ENCODE peak calls at places on chromosomes 2 and 18, in four cellular contexts. One of them, this sample, is unnamed.

GRCh38 chr2:39772086-39772811 is 6.8 kb downstream of the THUMPD2 start:
- DNase-seq in neuronal stem cell: no peak
- DNase-seq in left ventricle myocardium inferior: no peak
- DNase-seq in fibroblast of lung: peak; percentile 92
- DNase-seq in this sample: peak; percentile 75

GRCh38 chr2:25492726-25493125 is 151.0 kb upstream of the DNMT3A start:
- DNase-seq in fibroblast of lung: no peak
- DNase-seq in left ventricle myocardium inferior: no peak
- DNase-seq in neuronal stem cell: no peak
- DNase-seq in this sample: no peak

GRCh38 chr2:190365499-190366204 is 22.3 kb downstream of the INPP1 start:
- DNase-seq in left ventricle myocardium inferior: no peak
- DNase-seq in neuronal stem cell: no peak
- DNase-seq in fibroblast of lung: no peak
- DNase-seq in this sample: no peak

GRCh38 chr2:106579750-106580197 is 92.6 kb downstream of the CD8B2 start:
- DNase-seq in neuronal stem cell: no peak
- DNase-seq in left ventricle myocardium inferior: no peak
- DNase-seq in fibroblast of lung: no peak
- DNase-seq in this sample: no peak

GRCh38 chr18:6954501-6954900 is 163.1 kb downstream of the LAMA1 start:
- DNase-seq in fibroblast of lung: no peak
- DNase-seq in left ventricle myocardium inferior: no peak
- DNase-seq in neuronal stem cell: no peak
- DNase-seq in this sample: no peak

GRCh38 chr2:12710301-12710700 is 6.4 kb upstream of the TRIB2 start:
- DNase-seq in fibroblast of lung: no peak
- DNase-seq in left ventricle myocardium inferior: no peak
- DNase-seq in neuronal stem cell: no peak
- DNase-seq in this sample: no peak

GRCh38 chr2:31168291-31168690 is 30.1 kb upstream of the GALNT14 start:
- DNase-seq in neuronal stem cell: no peak
- DNase-seq in fibroblast of lung: no peak
- DNase-seq in left ventricle myocardium inferior: no peak
- DNase-seq in this sample: peak; percentile 40

GRCh38 chr2:200653021-200653420 is 67.2 kb downstream of the AOX1 start:
- DNase-seq in fibroblast of lung: no peak
- DNase-seq in neuronal stem cell: no peak
- DNase-seq in left ventricle myocardium inferior: no peak
- DNase-seq in this sample: no peak

GRCh38 chr2:227134591-227134990 is 29.4 kb downstream of the COL4A4 start:
- DNase-seq in neuronal stem cell: no peak
- DNase-seq in left ventricle myocardium inferior: no peak
- DNase-seq in fibroblast of lung: peak; percentile 25
- DNase-seq in this sample: no peak

GRCh38 chr2:92073815-92074548 is 2797.2 kb upstream of the TEKT4 start:
- DNase-seq in neuronal stem cell: no peak
- DNase-seq in fibroblast of lung: no peak
- DNase-seq in left ventricle myocardium inferior: no peak
- DNase-seq in this sample: no peak

GRCh38 chr2:41856946-41857345 is 190.9 kb upstream of the PKDCC start:
- DNase-seq in fibroblast of lung: no peak
- DNase-seq in neuronal stem cell: no peak
- DNase-seq in left ventricle myocardium inferior: no peak
- DNase-seq in this sample: no peak

GRCh38 chr2:9179572-9180201 is 26.9 kb upstream of the ASAP2 start:
- DNase-seq in left ventricle myocardium inferior: peak; percentile 45
- DNase-seq in fibroblast of lung: peak; percentile 95
- DNase-seq in neuronal stem cell: no peak
- DNase-seq in this sample: peak; percentile 99

GRCh38 chr18:37565985-37566478 is 434 bp upstream of the CELF4 start:
- DNase-seq in fibroblast of lung: peak; percentile 23
- DNase-seq in neuronal stem cell: peak; percentile 63
- DNase-seq in left ventricle myocardium inferior: peak; percentile 54
- DNase-seq in this sample: peak; percentile 68

GRCh38 chr2:120480903-120481445 is 135.0 kb downstream of the INHBB start:
- DNase-seq in neuronal stem cell: no peak
- DNase-seq in fibroblast of lung: no peak
- DNase-seq in left ventricle myocardium inferior: no peak
- DNase-seq in this sample: no peak

GRCh38 chr18:7980661-7981060 is 413.5 kb downstream of the PTPRM start:
- DNase-seq in left ventricle myocardium inferior: no peak
- DNase-seq in fibroblast of lung: no peak
- DNase-seq in neuronal stem cell: no peak
- DNase-seq in this sample: no peak

GRCh38 chr2:1231664-1232063 is 181.6 kb upstream of the TPO start:
- DNase-seq in fibroblast of lung: no peak
- DNase-seq in left ventricle myocardium inferior: no peak
- DNase-seq in neuronal stem cell: no peak
- DNase-seq in this sample: no peak

GRCh38 chr18:27353273-27353672 is 168.2 kb upstream of the CHST9 start:
- DNase-seq in left ventricle myocardium inferior: no peak
- DNase-seq in neuronal stem cell: no peak
- DNase-seq in fibroblast of lung: no peak
- DNase-seq in this sample: no peak

GRCh38 chr2:168814046-168814445 is 11.6 kb downstream of the NOSTRIN start:
- DNase-seq in neuronal stem cell: no peak
- DNase-seq in left ventricle myocardium inferior: no peak
- DNase-seq in fibroblast of lung: peak; percentile 49
- DNase-seq in this sample: peak; percentile 38

GRCh38 chr18:52060612-52061259 is 279.3 kb upstream of the DCC start:
- DNase-seq in fibroblast of lung: no peak
- DNase-seq in neuronal stem cell: no peak
- DNase-seq in left ventricle myocardium inferior: no peak
- DNase-seq in this sample: no peak

GRCh38 chr18:23629444-23629946 is 33.2 kb downstream of the ANKRD29 start:
- DNase-seq in fibroblast of lung: no peak
- DNase-seq in neuronal stem cell: no peak
- DNase-seq in left ventricle myocardium inferior: no peak
- DNase-seq in this sample: no peak

GRCh38 chr2:152402780-152403388 is 67.9 kb downstream of the FMNL2 start:
- DNase-seq in fibroblast of lung: peak; percentile 46
- DNase-seq in left ventricle myocardium inferior: no peak
- DNase-seq in neuronal stem cell: no peak
- DNase-seq in this sample: no peak

GRCh38 chr2:22375094-22375493 is 1009.9 kb upstream of the KLHL29 start:
- DNase-seq in fibroblast of lung: no peak
- DNase-seq in left ventricle myocardium inferior: no peak
- DNase-seq in neuronal stem cell: no peak
- DNase-seq in this sample: no peak

GRCh38 chr2:108490506-108491122 is 41.6 kb downstream of the GCC2 start:
- DNase-seq in fibroblast of lung: no peak
- DNase-seq in neuronal stem cell: no peak
- DNase-seq in left ventricle myocardium inferior: no peak
- DNase-seq in this sample: no peak

GRCh38 chr2:201261471-201261870 is 1.1 kb downstream of the CASP8 start:
- DNase-seq in fibroblast of lung: no peak
- DNase-seq in neuronal stem cell: no peak
- DNase-seq in left ventricle myocardium inferior: no peak
- DNase-seq in this sample: no peak

GRCh38 chr2:159557437-159558034 is 58.8 kb downstream of the BAZ2B start:
- DNase-seq in fibroblast of lung: peak; percentile 16
- DNase-seq in left ventricle myocardium inferior: no peak
- DNase-seq in neuronal stem cell: no peak
- DNase-seq in this sample: peak; percentile 25

GRCh38 chr2:86366651-86367500 is 29.4 kb upstream of the REEP1 start:
- DNase-seq in fibroblast of lung: no peak
- DNase-seq in left ventricle myocardium inferior: no peak
- DNase-seq in neuronal stem cell: no peak
- DNase-seq in this sample: no peak

GRCh38 chr18:11366410-11366809 is 217.0 kb upstream of the PIEZO2 start:
- DNase-seq in fibroblast of lung: peak; percentile 41
- DNase-seq in neuronal stem cell: no peak
- DNase-seq in left ventricle myocardium inferior: no peak
- DNase-seq in this sample: no peak

GRCh38 chr2:64243081-64244048 is 99.1 kb upstream of the PELI1 start:
- DNase-seq in fibroblast of lung: no peak
- DNase-seq in neuronal stem cell: no peak
- DNase-seq in left ventricle myocardium inferior: no peak
- DNase-seq in this sample: no peak

GRCh38 chr2:184611221-184612085 is 13.1 kb downstream of the ZNF804A start:
- DNase-seq in left ventricle myocardium inferior: no peak
- DNase-seq in neuronal stem cell: no peak
- DNase-seq in fibroblast of lung: peak; percentile 27
- DNase-seq in this sample: peak; percentile 57

GRCh38 chr2:26610504-26611335 is 30.4 kb downstream of the CIB4 start:
- DNase-seq in left ventricle myocardium inferior: no peak
- DNase-seq in fibroblast of lung: no peak
- DNase-seq in neuronal stem cell: no peak
- DNase-seq in this sample: no peak

GRCh38 chr2:238956676-238957075 is 108.8 kb downstream of the TWIST2 start:
- DNase-seq in neuronal stem cell: no peak
- DNase-seq in fibroblast of lung: no peak
- DNase-seq in left ventricle myocardium inferior: no peak
- DNase-seq in this sample: no peak

DNA sequence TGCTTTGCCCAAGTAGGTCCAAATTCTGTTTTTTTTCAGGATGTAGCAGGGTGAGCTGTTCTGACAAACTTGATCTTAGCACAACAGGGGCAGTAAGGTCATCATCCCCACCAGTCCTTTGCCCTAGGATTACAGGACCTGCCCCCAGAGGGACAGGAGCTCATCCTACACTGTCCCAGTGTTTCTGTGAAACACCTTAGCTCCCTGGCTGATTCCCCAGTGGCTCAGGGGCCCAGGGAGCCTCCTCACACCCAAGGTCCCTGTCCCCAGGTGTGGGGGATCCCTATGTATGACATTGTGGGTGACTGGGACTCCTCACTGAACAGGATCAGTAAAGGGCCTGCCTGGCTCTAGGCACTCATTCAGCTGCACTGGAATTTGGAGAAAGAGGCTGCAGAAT is 191.2 kb downstream of the ANKRD30B start:
- DNase-seq in neuronal stem cell: no peak
- DNase-seq in left ventricle myocardium inferior: no peak
- DNase-seq in fibroblast of lung: no peak
- DNase-seq in this sample: no peak
- H3K9me3 ChIP-seq in neuronal stem cell: peaks cover 26% of the 10 kb centered on the region
- H3K9me3 ChIP-seq in left ventricle myocardium inferior: no peaks in the 10 kb centered on the region
- H3K9me3 ChIP-seq in fibroblast of lung: no peaks in the 10 kb centered on the region
- H3K9me3 ChIP-seq in this sample: no peaks in the 10 kb centered on the region

GRCh38 chr2:240576436-240577205 is 8.3 kb downstream of the RNPEPL1 start:
- DNase-seq in fibroblast of lung: no peak
- DNase-seq in neuronal stem cell: no peak
- DNase-seq in left ventricle myocardium inferior: peak; percentile 20
- DNase-seq in this sample: no peak
- H3K9me3 ChIP-seq in fibroblast of lung: no peaks in the 10 kb centered on the region
- H3K9me3 ChIP-seq in neuronal stem cell: no peaks in the 10 kb centered on the region
- H3K9me3 ChIP-seq in left ventricle myocardium inferior: peaks cover 8% of the 10 kb centered on the region
- H3K9me3 ChIP-seq in this sample: no peaks in the 10 kb centered on the region

GRCh38 chr18:61699397-61700090 is 193.3 kb downstream of the RNF152 start:
- DNase-seq in neuronal stem cell: no peak
- DNase-seq in fibroblast of lung: peak; percentile 30
- DNase-seq in left ventricle myocardium inferior: no peak
- DNase-seq in this sample: no peak

GRCh38 chr18:61694236-61694635 is 198.6 kb downstream of the RNF152 start:
- DNase-seq in fibroblast of lung: no peak
- DNase-seq in left ventricle myocardium inferior: no peak
- DNase-seq in neuronal stem cell: no peak
- DNase-seq in this sample: peak; percentile 9

GRCh38 chr18:61702007-61702406 is 190.8 kb downstream of the RNF152 start:
- DNase-seq in fibroblast of lung: peak; percentile 89
- DNase-seq in left ventricle myocardium inferior: no peak
- DNase-seq in neuronal stem cell: no peak
- DNase-seq in this sample: peak; percentile 80

DNA sequence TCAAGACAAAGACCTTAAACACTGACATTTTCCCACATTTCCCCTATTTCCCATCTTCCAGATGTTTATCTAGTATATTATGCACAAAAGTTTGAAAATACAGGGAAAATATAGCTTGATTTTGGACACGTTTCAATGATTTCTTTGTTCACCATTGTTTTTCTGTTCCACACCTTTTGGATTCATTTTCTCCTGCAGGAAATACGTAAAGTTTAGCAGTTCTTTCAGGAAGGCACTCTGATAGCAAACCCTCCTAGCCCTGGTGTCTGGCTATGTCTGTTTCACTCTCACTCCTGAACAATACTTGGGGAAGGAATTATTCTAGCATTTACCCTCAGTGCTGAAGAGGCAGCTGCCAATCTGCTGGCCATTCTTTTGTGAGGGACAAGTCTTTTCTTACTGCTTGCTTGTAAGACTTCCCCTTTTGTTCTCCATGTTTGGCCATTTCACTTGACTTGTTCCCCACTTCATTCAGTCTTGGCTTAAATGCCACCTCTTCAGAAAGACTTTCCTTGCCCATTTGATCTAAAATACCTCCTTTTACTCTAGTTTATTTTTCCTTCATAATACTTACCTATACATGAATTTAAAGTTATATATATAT is 195.4 kb downstream of the RNF152 start:
- DNase-seq in left ventricle myocardium inferior: no peak
- DNase-seq in fibroblast of lung: no peak
- DNase-seq in neuronal stem cell: peak; percentile 17
- DNase-seq in this sample: no peak
- H3K9me3 ChIP-seq in left ventricle myocardium inferior: peaks cover 14% of the 10 kb centered on the region
- H3K9me3 ChIP-seq in fibroblast of lung: no peaks in the 10 kb centered on the region
- H3K9me3 ChIP-seq in neuronal stem cell: peaks cover 2% of the 10 kb centered on the region
- H3K9me3 ChIP-seq in this sample: no peaks in the 10 kb centered on the region

GRCh38 chr2:140791802-140792201 is 1339.0 kb downstream of the LRP1B start:
- DNase-seq in neuronal stem cell: no peak
- DNase-seq in fibroblast of lung: no peak
- DNase-seq in left ventricle myocardium inferior: no peak
- DNase-seq in this sample: no peak
- H3K9me3 ChIP-seq in neuronal stem cell: no peaks in the 10 kb centered on the region
- H3K9me3 ChIP-seq in fibroblast of lung: no peaks in the 10 kb centered on the region
- H3K9me3 ChIP-seq in left ventricle myocardium inferior: peaks cover 2% of the 10 kb centered on the region
- H3K9me3 ChIP-seq in this sample: no peaks in the 10 kb centered on the region

GRCh38 chr2:71963295-71963694 is 184.4 kb downstream of the CYP26B1 start:
- DNase-seq in left ventricle myocardium inferior: no peak
- DNase-seq in neuronal stem cell: no peak
- DNase-seq in fibroblast of lung: peak; percentile 39
- DNase-seq in this sample: peak; percentile 21

GRCh38 chr2:71962350-71962749 is 185.3 kb downstream of the CYP26B1 start:
- DNase-seq in neuronal stem cell: no peak
- DNase-seq in fibroblast of lung: no peak
- DNase-seq in left ventricle myocardium inferior: no peak
- DNase-seq in this sample: no peak

GRCh38 chr2:71965530-71965929 is 182.1 kb downstream of the CYP26B1 start:
- DNase-seq in fibroblast of lung: no peak
- DNase-seq in left ventricle myocardium inferior: no peak
- DNase-seq in neuronal stem cell: no peak
- DNase-seq in this sample: no peak

GRCh38 chr2:71959494-71959893 is 188.2 kb downstream of the CYP26B1 start:
- DNase-seq in fibroblast of lung: no peak
- DNase-seq in left ventricle myocardium inferior: no peak
- DNase-seq in neuronal stem cell: no peak
- DNase-seq in this sample: no peak

GRCh38 chr2:71961289-71962027 is 186.2 kb downstream of the CYP26B1 start:
- DNase-seq in fibroblast of lung: no peak
- DNase-seq in neuronal stem cell: no peak
- DNase-seq in left ventricle myocardium inferior: no peak
- DNase-seq in this sample: no peak
- H3K9me3 ChIP-seq in fibroblast of lung: no peaks in the 10 kb centered on the region
- H3K9me3 ChIP-seq in neuronal stem cell: peaks cover 3% of the 10 kb centered on the region
- H3K9me3 ChIP-seq in left ventricle myocardium inferior: peaks cover 35% of the 10 kb centered on the region
- H3K9me3 ChIP-seq in this sample: no peaks in the 10 kb centered on the region